ENCODE peak calls at places on chromosomes 12 and 14, in nine cellular contexts. L is H7; O is activated CD4-positive, alpha-beta memory T cell treated with anti-CD3 and anti-CD28 coated beads for 36 hours; X is NCI-H1417; U is NAMALWA; C is activated CD4-positive, alpha-beta T cell treated with anti-CD3 and anti-CD28 coated beads, Interleukin-2, amount 50 U/mL, for 24 hours; Y is GM18507; Q is GM12865; S is nephron progenitor cell. F is an unnamed sample.

GRCh38 chr12:101782544-101782855 is 43.2 kb upstream of the SYCP3 start:
- DNase-seq in L (no peak), O (no peak), X (no peak), U (no peak), C (no peak), Y (no peak), Q (no peak), S (no peak), F (peak; percentile 65)

GRCh38 chr12:60399064-60399463 is 803.2 kb downstream of the SLC16A7 start:
- DNase-seq in L (no peak), O (no peak), X (no peak), U (no peak), C (no peak), Y (no peak), Q (no peak), S (no peak), F (no peak)

GRCh38 chr14:95235767-95236166 is 78.4 kb upstream of the DICER1 start:
- DNase-seq in L (no peak), O (no peak), X (no peak), U (no peak), C (no peak), Y (no peak), Q (no peak), S (no peak), F (no peak)

GRCh38 chr12:1429980-1430379 is 164.4 kb downstream of the FBXL14 start:
- DNase-seq in L (no peak), O (no peak), X (no peak), U (no peak), C (no peak), Y (no peak), Q (no peak), S (no peak), F (peak; percentile 71)

GRCh38 chr12:11071414-11071813 is 9.3 kb upstream of the TAS2R46 start:
- DNase-seq in L (no peak), O (no peak), X (no peak), U (no peak), C (no peak), Y (no peak), Q (no peak), S (no peak), F (no peak)

GRCh38 chr14:29339491-29339890 is 572.9 kb downstream of the FOXG1 start:
- DNase-seq in L (no peak), O (no peak), X (no peak), U (no peak), C (no peak), Y (no peak), Q (no peak), S (no peak), F (peak; percentile 32)

GRCh38 chr12:27343255-27344000 is 10.8 kb downstream of the BMAL2 start:
- DNase-seq in L (no peak), O (no peak), X (no peak), U (no peak), C (no peak), Y (no peak), Q (no peak), S (no peak), F (peak; percentile 97)

GRCh38 chr12:99026332-99027116 is 381.4 kb downstream of the APAF1 start:
- DNase-seq in L (no peak), O (no peak), X (no peak), U (no peak), C (no peak), Y (no peak), Q (no peak), S (no peak), F (no peak)

GRCh38 chr12:109462868-109463692 is 14.0 kb downstream of the KCTD10 start:
- DNase-seq in L (peak; percentile 48), O (no peak), X (no peak), U (no peak), C (no peak), Y (no peak), Q (no peak), S (peak; percentile 56), F (peak; percentile 99)

GRCh38 chr14:36507847-36508417 is 12.1 kb downstream of the NKX2-1 start:
- DNase-seq in L (no peak), O (no peak), X (peak; percentile 77), U (no peak), C (no peak), Y (no peak), Q (no peak), S (no peak), F (no peak)

GRCh38 chr14:93331375-93332031 is 1.3 kb downstream of the BTBD7 start:
- DNase-seq in L (no peak), O (no peak), X (no peak), U (no peak), C (no peak), Y (no peak), Q (no peak), S (no peak), F (no peak)

GRCh38 chr12:114371250-114371649 is 34.7 kb downstream of the TBX5 start:
- DNase-seq in L (no peak), O (no peak), X (no peak), U (no peak), C (no peak), Y (no peak), Q (no peak), S (no peak), F (no peak)

GRCh38 chr14:64891173-64891838 is 11.6 kb upstream of the SPTB start:
- DNase-seq in L (no peak), O (no peak), X (no peak), U (no peak), C (no peak), Y (no peak), Q (no peak), S (no peak), F (no peak)

GRCh38 chr14:35883677-35884293 is 57.6 kb downstream of the BRMS1L start:
- DNase-seq in L (peak; percentile 25), O (peak; percentile 28), X (peak; percentile 73), U (peak; percentile 26), C (no peak), Y (peak; percentile 12), Q (peak; percentile 56), S (peak; percentile 26), F (no peak)

GRCh38 chr12:96472384-96472783 is 17.0 kb upstream of the CFAP54 start:
- DNase-seq in L (no peak), O (no peak), X (no peak), U (no peak), C (no peak), Y (no peak), Q (no peak), S (no peak), F (no peak)

F was measured in astrocyte.